ENCODE peak calls at places on chromosome X, in nine cellular contexts. H is aorta; T is CD4-positive, alpha-beta memory T cell; Q is osteoblast; V is ovary; R is heart left ventricle; U is GM23248; Y is CD8-positive, alpha-beta T cell; E is mesenchymal stem cell. B is an unnamed sample. For H3K4me1 and H3K36me3, the result is how much of the 10 kb centered on the place peaks cover.

GRCh38 chrX:103531002-103531401 is 11.7 kb upstream of the RAB40A start:
- DNase-seq in H (no peak), T (no peak), Q (peak), V (no peak), R (no peak), U (peak), Y (no peak), E (no peak), B (no peak)

GRCh38 chrX:109327271-109327670 is 154.6 kb downstream of the GUCY2F start:
- DNase-seq in H (no peak), T (no peak), Q (no peak), V (no peak), R (no peak), U (no peak), Y (no peak), E (no peak), B (no peak)

GRCh38 chrX:120450163-120450562 is 18.9 kb downstream of the LAMP2 start:
- DNase-seq in H (no peak), T (no peak), Q (no peak), V (no peak), R (no peak), U (peak), Y (no peak), E (no peak), B (no peak)

GRCh38 chrX:53071604-53072417 is 10.4 kb upstream of the TSPYL2 start:
- DNase-seq in H (no peak), T (peak), Q (no peak), V (peak), R (peak), U (peak), Y (peak), E (peak), B (peak)

GRCh38 chrX:72306085-72306801 is 529 bp upstream of the CITED1 start:
- DNase-seq in H (no peak), T (no peak), Q (peak), V (no peak), R (no peak), U (peak), Y (no peak), E (peak), B (no peak)

GRCh38 chrX:67723580-67724351 is 179.9 kb downstream of the AR start:
- DNase-seq in H (no peak), T (no peak), Q (no peak), V (no peak), R (no peak), U (no peak), Y (no peak), E (no peak), B (no peak)

GRCh38 chrX:77742788-77743476 is 43.1 kb downstream of the ATRX start:
- DNase-seq in H (no peak), T (no peak), Q (no peak), V (no peak), R (peak), U (peak), Y (no peak), E (no peak), B (no peak)

GRCh38 chrX:97006167-97006566 is 122.5 kb downstream of the RPA4 start:
- DNase-seq in H (no peak), T (no peak), Q (no peak), V (no peak), R (no peak), U (no peak), Y (no peak), E (no peak), B (no peak)

GRCh38 chrX:123739474-123739873 is 6.6 kb upstream of the THOC2 start:
- DNase-seq in H (no peak), T (no peak), Q (no peak), V (no peak), R (no peak), U (no peak), Y (no peak), E (no peak), B (no peak)

GRCh38 chrX:129606918-129607317 is 47.8 kb downstream of the APLN start:
- DNase-seq in H (no peak), T (peak), Q (peak), V (peak), R (peak), U (peak), Y (peak), E (peak), B (peak)

GRCh38 chrX:40912166-40912565 is 173.1 kb upstream of the USP9X start:
- DNase-seq in H (no peak), T (no peak), Q (no peak), V (no peak), R (no peak), U (peak), Y (no peak), E (no peak), B (no peak)

GRCh38 chrX:38880460-38880859 is 79.2 kb downstream of the MID1IP1 start:
- DNase-seq in H (no peak), T (no peak), Q (peak), V (no peak), R (no peak), U (peak), Y (no peak), E (no peak), B (peak)

GRCh38 chrX:48631376-48632090 is 34.2 kb downstream of the WDR13 start:
- DNase-seq in H (no peak), T (peak), Q (peak), V (peak), R (peak), U (peak), Y (peak), E (peak), B (peak)

GRCh38 chrX:136065044-136065671 is 79.9 kb downstream of the SLC9A6 start:
- DNase-seq in H (no peak), T (peak), Q (no peak), V (no peak), R (peak), U (peak), Y (peak), E (peak), B (no peak)

GRCh38 chrX:74521961-74522833 is 92.2 kb downstream of the RLIM start:
- DNase-seq in H (no peak), T (no peak), Q (no peak), V (peak), R (peak), U (peak), Y (no peak), E (peak), B (no peak)

GRCh38 chrX:153032397-153033118 is 23.7 kb upstream of the PNMA3 start:
- DNase-seq in H (peak), T (peak), Q (peak), V (peak), R (peak), U (peak), Y (peak), E (peak), B (peak)

DNA sequence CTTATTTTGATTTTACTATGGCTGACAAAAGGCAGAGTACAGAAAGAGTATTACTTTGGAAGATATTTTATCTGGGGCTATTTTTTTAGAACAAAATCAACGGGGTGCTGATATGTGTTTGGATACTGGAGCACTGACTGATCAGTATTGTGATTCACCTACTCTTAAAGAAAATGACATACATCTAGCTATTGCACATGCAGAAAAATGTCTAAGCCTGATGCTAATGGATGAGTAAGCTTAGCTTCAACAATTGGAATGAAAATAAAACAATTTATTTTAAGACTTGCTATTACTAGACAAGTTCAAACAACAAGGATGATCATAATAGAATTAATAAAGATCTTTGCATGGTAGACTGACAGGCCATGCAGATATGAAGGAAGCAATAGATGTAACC is 262.0 kb downstream of the PPP1R2C start:
- DNase-seq in H (no peak), T (no peak), Q (no peak), V (no peak), R (no peak), U (peak), Y (no peak), E (no peak), B (no peak)
- H3K4me3 ChIP-seq in H (no peak), T (no peak), Q (no peak), V (no peak), R (no peak), U (no peak), Y (no peak), E (no peak), B (no peak)

DNA sequence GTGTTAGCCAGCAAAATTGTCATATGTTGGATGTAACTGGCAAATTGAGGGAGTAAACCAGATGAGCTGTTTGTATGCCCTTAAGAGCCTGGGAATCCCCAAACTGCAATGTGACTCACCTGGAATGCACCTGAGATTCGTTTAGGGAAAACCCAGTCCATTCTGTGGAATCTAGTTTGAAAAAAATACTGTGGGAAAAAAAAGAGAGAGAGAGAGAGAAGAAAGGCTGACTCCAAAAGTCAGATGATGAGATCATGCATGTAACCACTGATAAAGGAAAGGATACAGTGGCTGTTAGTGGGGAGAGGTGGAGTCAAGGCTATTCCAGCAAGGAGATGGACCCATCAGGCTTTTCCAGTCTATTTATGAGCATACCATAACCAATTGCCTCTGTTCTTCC is 48.5 kb downstream of the SLC9A7 start:
- DNase-seq in H (no peak), T (no peak), Q (no peak), V (no peak), R (no peak), U (peak), Y (no peak), E (peak), B (no peak)
- H3K4me1 ChIP-seq in H (under half), T (under half), Q (under half), V (under half), R (under half), U (under half), Y (under half), E (under half), B (under half)

DNA sequence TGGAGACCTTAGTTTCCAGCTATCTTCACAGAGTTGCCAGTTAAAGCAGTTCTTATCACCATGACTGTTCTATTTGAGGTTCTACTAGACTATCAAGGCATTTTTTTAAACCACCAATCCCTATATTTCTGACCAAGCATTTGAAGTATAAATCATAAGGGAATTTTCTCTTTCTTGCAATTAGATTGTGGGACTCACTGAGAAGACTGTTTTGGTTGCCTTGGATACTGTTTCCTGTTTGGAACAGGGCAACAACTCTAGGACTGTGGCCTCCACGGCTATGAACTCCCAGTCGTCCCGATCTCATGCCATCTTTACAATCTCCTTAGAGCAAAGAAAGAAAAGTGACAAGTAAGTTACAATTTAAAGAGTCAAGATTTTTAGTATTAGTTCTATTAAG is 11.8 kb downstream of the KIF4A start:
- DNase-seq in H (no peak), T (no peak), Q (no peak), V (no peak), R (no peak), U (peak), Y (no peak), E (peak), B (no peak)
- H3K36me3 ChIP-seq in H (under half), T (under half), Q (under half), V (under half), R (under half), U (under half), Y (under half), E (under half), B (under half)

DNA sequence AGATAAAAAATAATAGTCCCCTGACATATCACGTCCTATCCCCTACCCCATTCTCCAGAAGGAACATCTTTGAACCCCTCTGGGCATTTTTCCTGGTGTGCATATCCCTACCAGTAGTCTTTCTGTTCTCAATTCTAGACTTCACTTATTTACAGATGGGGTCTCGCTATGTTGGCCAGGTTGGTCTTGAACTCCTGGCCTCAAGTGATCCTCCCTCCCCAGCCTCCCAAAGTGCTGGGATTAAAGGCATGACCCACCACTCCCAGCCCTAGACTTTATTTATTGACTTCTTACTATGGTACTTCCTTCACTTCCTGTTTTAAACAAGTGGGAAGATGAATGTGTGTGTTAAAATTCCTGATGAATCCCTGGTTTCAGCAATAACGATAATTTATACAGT is 612 bp upstream of the RRAGB start:
- DNase-seq in H (no peak), T (no peak), Q (no peak), V (no peak), R (no peak), U (no peak), Y (no peak), E (no peak), B (no peak)
- H3K4me3 ChIP-seq in H (no peak), T (peak), Q (peak), V (peak), R (peak), U (peak), Y (peak), E (peak), B (no peak)

DNA sequence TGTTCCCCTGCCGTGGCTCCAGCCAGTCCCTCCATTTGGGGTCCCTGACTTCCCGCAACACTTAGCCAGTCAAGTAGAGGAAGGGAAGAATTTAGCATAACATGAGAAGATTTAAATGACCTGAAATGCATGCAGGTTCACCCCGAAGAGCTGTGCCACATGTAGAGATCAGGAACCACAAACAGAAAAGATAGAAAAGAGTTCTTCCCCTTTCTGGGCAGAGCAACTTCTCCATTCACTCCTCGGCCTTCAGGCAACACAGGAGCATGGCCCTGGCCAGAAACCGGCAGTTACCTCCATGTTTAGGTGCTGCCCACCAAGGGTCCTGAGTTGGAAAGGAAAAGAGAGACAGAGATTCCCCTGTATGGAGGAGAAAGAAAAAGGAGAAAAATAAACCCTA is 5.2 kb downstream of the NLRP2B start:
- DNase-seq in H (no peak), T (no peak), Q (no peak), V (no peak), R (no peak), U (no peak), Y (no peak), E (no peak), B (no peak)
- H3K4me1 ChIP-seq in H (under half), T (under half), Q (under half), V (under half), R (under half), U (under half), Y (under half), E (under half), B (under half)

GRCh38 chrX:2635366-2635765 is 55.7 kb upstream of the CD99 start:
- DNase-seq in H (no peak), T (no peak), Q (no peak), V (no peak), R (no peak), U (peak), Y (no peak), E (no peak), B (no peak)
- H3K36me3 ChIP-seq in H (under half), T (under half), Q (under half), V (under half), R (under half), U (under half), Y (under half), E (under half), B (under half)